ENCODE peak calls at places on chromosomes 2 and 18, in four cellular contexts. B is GM12865, A is GM10248, U is brain microvascular endothelial cell. X is an unnamed sample.

GRCh38 chr2:84492571-84492970 is 23.7 kb upstream of the DNAH6 start:
- DNase-seq in B (no peak), A (no peak), U (no peak), X (peak)

GRCh38 chr18:77147418-77147852 is 14.9 kb upstream of the MBP start:
- DNase-seq in B (no peak), A (no peak), U (no peak), X (peak)

GRCh38 chr2:215931256-215931903 is 82.0 kb downstream of the MREG start:
- DNase-seq in B (peak), A (peak), U (peak), X (peak)

GRCh38 chr2:24793752-24794477 is 690 bp downstream of the CENPO start:
- DNase-seq in B (peak), A (no peak), U (peak), X (peak)

GRCh38 chr2:158969717-158970521 is 1.5 kb downstream of the TANC1 start:
- DNase-seq in B (no peak), A (no peak), U (no peak), X (peak)

GRCh38 chr18:57209697-57210096 is 62.8 kb downstream of the BOD1L2 start:
- DNase-seq in B (peak), A (peak), U (no peak), X (no peak)

GRCh38 chr2:191318729-191319078 is 73.5 kb downstream of the MYO1B start:
- DNase-seq in B (no peak), A (no peak), U (peak), X (peak)

GRCh38 chr2:203549406-203549805 is 14.3 kb upstream of the RAPH1 start:
- DNase-seq in B (no peak), A (no peak), U (no peak), X (no peak)

GRCh38 chr2:86397989-86398388 is 43.2 kb upstream of the KDM3A start:
- DNase-seq in B (no peak), A (no peak), U (no peak), X (no peak)

GRCh38 chr2:145541028-145541427 is 1021.1 kb upstream of the ZEB2 start:
- DNase-seq in B (no peak), A (no peak), U (no peak), X (no peak)

GRCh38 chr2:109736177-109736827 is 57.8 kb upstream of the RGPD5 start:
- DNase-seq in B (peak), A (peak), U (peak), X (peak)

X was measured in M059J.